ENCODE peak calls at places on chromosomes 16 and 17, in eight cellular contexts. M is lower lobe of right lung, N is neural progenitor cell, W is cardiac fibroblast, O is nephron progenitor cell, I is fibroblast of the aortic adventitia, B is AG10803, L is A549. R is an unnamed sample.

GRCh38 chr17:79532107-79532790 is 78.6 kb downstream of the RBFOX3 start:
- DNase-seq in W (no peak), N (no peak), B (no peak), O (no peak), M (peak), L (no peak), I (no peak), R (no peak)

GRCh38 chr16:66988197-66988788 is at the start of gene CES4A:
- DNase-seq in B (peak), N (no peak), W (peak), O (no peak), I (peak), M (no peak), L (no peak), R (no peak)

GRCh38 chr17:77143306-77143705 is 2.5 kb downstream of the SEC14L1 start:
- DNase-seq in B (no peak), N (no peak), L (no peak), O (no peak), W (no peak), M (no peak), I (no peak), R (no peak)

GRCh38 chr17:77465358-77466041 is 324.7 kb downstream of the SEC14L1 start:
- DNase-seq in O (no peak), L (no peak), M (peak), W (peak), N (peak), I (peak), B (peak), R (peak)

GRCh38 chr17:11803635-11804034 is 193.6 kb downstream of the ZNF18 start:
- DNase-seq in L (no peak), N (peak), O (no peak), B (no peak), M (no peak), I (no peak), W (no peak), R (no peak)

GRCh38 chr16:49588729-49589384 is 215.3 kb downstream of the C16orf78 start:
- DNase-seq in O (no peak), M (no peak), B (no peak), L (peak), W (peak), I (peak), N (no peak), R (no peak)

GRCh38 chr16:82843606-82844271 is 217.0 kb downstream of the CDH13 start:
- DNase-seq in W (no peak), B (no peak), O (no peak), I (no peak), N (no peak), M (no peak), L (no peak), R (no peak)

GRCh38 chr17:45425125-45425983 is 7.3 kb downstream of the ARHGAP27 start:
- DNase-seq in O (peak), M (peak), L (peak), I (peak), N (peak), W (peak), B (peak), R (peak)

GRCh38 chr16:4693956-4694663 is 748 bp downstream of the NUDT16L1 start:
- DNase-seq in L (no peak), B (peak), W (peak), I (peak), N (peak), M (peak), O (peak), R (peak)

GRCh38 chr17:66726846-66727245 is 108.1 kb upstream of the CACNG5 start:
- DNase-seq in M (no peak), I (no peak), L (no peak), W (no peak), O (no peak), N (no peak), B (no peak), R (no peak)

GRCh38 chr16:59126486-59126885 is 392.4 kb upstream of the GOT2 start:
- DNase-seq in O (no peak), I (no peak), B (peak), M (no peak), N (no peak), W (no peak), L (peak), R (no peak)

GRCh38 chr17:46151762-46152161 is 41.5 kb downstream of the KANSL1 start:
- DNase-seq in N (no peak), M (no peak), I (peak), L (no peak), O (no peak), W (no peak), B (peak), R (no peak)

GRCh38 chr17:73474370-73474988 is 162.7 kb upstream of the CDC42EP4 start:
- DNase-seq in W (peak), M (peak), L (peak), I (peak), B (peak), O (no peak), N (no peak), R (no peak)

GRCh38 chr16:50056226-50056625 is 9.5 kb upstream of the HEATR3 start:
- DNase-seq in I (no peak), L (no peak), O (no peak), B (no peak), N (no peak), W (no peak), M (no peak), R (no peak)

GRCh38 chr17:72691017-72691416 is 401.5 kb downstream of the SLC39A11 start:
- DNase-seq in M (no peak), I (no peak), O (no peak), N (no peak), B (no peak), W (no peak), L (no peak), R (no peak)

GRCh38 chr16:65314246-65315003 is 192.6 kb upstream of the CDH11 start:
- DNase-seq in N (no peak), I (no peak), O (no peak), B (peak), M (no peak), W (no peak), L (no peak), R (no peak)

GRCh38 chr17:14302421-14303099 is 1.7 kb downstream of the HS3ST3B1 start:
- DNase-seq in N (peak), W (peak), I (peak), B (peak), L (peak), M (peak), O (peak), R (peak)

GRCh38 chr17:55063857-55064485 is 95.4 kb downstream of the STXBP4 start:
- DNase-seq in N (no peak), O (no peak), B (no peak), M (no peak), L (no peak), W (no peak), I (no peak), R (no peak)

GRCh38 chr17:75087558-75088453 is at the start of gene SLC16A5:
- DNase-seq in B (peak), L (peak), I (peak), M (peak), O (peak), W (peak), N (peak), R (peak)

GRCh38 chr16:4218202-4218601 is 23.7 kb downstream of the SRL start:
- DNase-seq in M (peak), L (no peak), W (no peak), O (no peak), B (no peak), I (no peak), N (no peak), R (no peak)

GRCh38 chr17:31696184-31696602 is 162.9 kb downstream of the COPRS start:
- DNase-seq in L (no peak), W (peak), O (peak), B (peak), N (peak), M (peak), I (peak), R (no peak)

GRCh38 chr17:76139261-76139752 is 1.7 kb downstream of the FOXJ1 start:
- DNase-seq in B (no peak), I (no peak), O (no peak), N (peak), L (no peak), M (no peak), W (no peak), R (peak)

GRCh38 chr17:73336613-73337400 is 25.0 kb upstream of the CDC42EP4 start:
- DNase-seq in I (no peak), W (no peak), L (no peak), O (no peak), N (no peak), B (no peak), M (no peak), R (no peak)

GRCh38 chr16:88754912-88755744 is 29.9 kb downstream of the PIEZO1 start:
- DNase-seq in I (no peak), B (peak), L (no peak), M (no peak), N (peak), W (peak), O (peak), R (no peak)

GRCh38 chr17:77133087-77133633 is 7.6 kb upstream of the SEC14L1 start:
- DNase-seq in B (no peak), L (no peak), N (no peak), O (peak), I (no peak), W (no peak), M (no peak), R (no peak)

GRCh38 chr17:30332057-30332542 is 1.8 kb downstream of the TMIGD1 start:
- DNase-seq in W (peak), L (peak), B (peak), M (no peak), I (no peak), N (no peak), O (no peak), R (peak)

GRCh38 chr17:9529033-9529748 is 46.4 kb downstream of the STX8 start:
- DNase-seq in I (peak), M (no peak), L (peak), W (peak), O (no peak), B (peak), N (peak), R (peak)

GRCh38 chr17:68972119-68972704 is 17.0 kb upstream of the ABCA8 start:
- DNase-seq in I (peak), N (peak), M (no peak), O (no peak), W (peak), B (peak), L (peak), R (peak)

GRCh38 chr16:74737521-74737920 is 36.9 kb upstream of the MLKL start:
- DNase-seq in B (no peak), W (no peak), N (no peak), L (no peak), M (no peak), I (no peak), O (no peak), R (no peak)

GRCh38 chr17:11391134-11391533 is 150.1 kb downstream of the SHISA6 start:
- DNase-seq in L (no peak), M (no peak), W (no peak), I (no peak), B (no peak), N (peak), O (no peak), R (no peak)

GRCh38 chr16:13471036-13471435 is 448.9 kb upstream of the ERCC4 start:
- DNase-seq in I (no peak), B (no peak), W (no peak), N (peak), O (peak), M (no peak), L (no peak), R (no peak)

GRCh38 chr16:89711601-89712475 is 8.9 kb downstream of the VPS9D1 start:
- DNase-seq in L (peak), W (peak), B (no peak), N (peak), O (peak), M (peak), I (peak), R (peak)

GRCh38 chr17:81966343-81967243 is 5.6 kb upstream of the NOTUM start:
- DNase-seq in N (peak), B (peak), W (peak), M (peak), O (peak), L (no peak), I (no peak), R (no peak)

GRCh38 chr16:4613636-4614570 is 785 bp downstream of the UBALD1 start:
- DNase-seq in L (peak), W (peak), M (peak), I (peak), B (peak), O (peak), N (peak), R (peak)

GRCh38 chr16:22284637-22285515 is 12.3 kb upstream of the POLR3E start:
- DNase-seq in N (no peak), W (peak), I (peak), O (no peak), B (peak), M (no peak), L (no peak), R (no peak)

GRCh38 chr17:6101706-6102105 is 31.5 kb downstream of the WSCD1 start:
- DNase-seq in W (no peak), O (no peak), B (no peak), M (no peak), L (no peak), N (no peak), I (no peak), R (no peak)

GRCh38 chr17:82985973-82986372 is 93.4 kb upstream of the METRNL start:
- DNase-seq in L (no peak), N (peak), M (peak), O (peak), B (peak), W (peak), I (no peak), R (peak)

GRCh38 chr17:27069842-27070508 is 223.9 kb upstream of the WSB1 start:
- DNase-seq in O (no peak), I (no peak), W (no peak), M (no peak), B (no peak), L (no peak), N (no peak), R (no peak)

GRCh38 chr17:27078296-27078695 is 215.6 kb upstream of the WSB1 start:
- DNase-seq in L (no peak), B (no peak), W (no peak), O (no peak), N (no peak), I (no peak), M (no peak), R (no peak)

GRCh38 chr17:27076814-27077213 is 217.1 kb upstream of the WSB1 start:
- DNase-seq in B (no peak), M (no peak), I (no peak), N (no peak), W (no peak), L (no peak), O (no peak), R (no peak)

GRCh38 chr17:27070836-27071235 is 223.1 kb upstream of the WSB1 start:
- DNase-seq in N (no peak), I (no peak), O (no peak), B (no peak), L (no peak), M (no peak), W (no peak), R (no peak)

GRCh38 chr17:27072885-27073284 is 221.0 kb upstream of the WSB1 start:
- DNase-seq in N (no peak), M (no peak), B (no peak), L (no peak), I (no peak), W (no peak), O (no peak), R (no peak)
- TF ChIP-seq CTCF in N (no peak), M (no peak), B (no peak), L (no peak), I (no peak), W (no peak), O (no peak), R (no peak)

DNA sequence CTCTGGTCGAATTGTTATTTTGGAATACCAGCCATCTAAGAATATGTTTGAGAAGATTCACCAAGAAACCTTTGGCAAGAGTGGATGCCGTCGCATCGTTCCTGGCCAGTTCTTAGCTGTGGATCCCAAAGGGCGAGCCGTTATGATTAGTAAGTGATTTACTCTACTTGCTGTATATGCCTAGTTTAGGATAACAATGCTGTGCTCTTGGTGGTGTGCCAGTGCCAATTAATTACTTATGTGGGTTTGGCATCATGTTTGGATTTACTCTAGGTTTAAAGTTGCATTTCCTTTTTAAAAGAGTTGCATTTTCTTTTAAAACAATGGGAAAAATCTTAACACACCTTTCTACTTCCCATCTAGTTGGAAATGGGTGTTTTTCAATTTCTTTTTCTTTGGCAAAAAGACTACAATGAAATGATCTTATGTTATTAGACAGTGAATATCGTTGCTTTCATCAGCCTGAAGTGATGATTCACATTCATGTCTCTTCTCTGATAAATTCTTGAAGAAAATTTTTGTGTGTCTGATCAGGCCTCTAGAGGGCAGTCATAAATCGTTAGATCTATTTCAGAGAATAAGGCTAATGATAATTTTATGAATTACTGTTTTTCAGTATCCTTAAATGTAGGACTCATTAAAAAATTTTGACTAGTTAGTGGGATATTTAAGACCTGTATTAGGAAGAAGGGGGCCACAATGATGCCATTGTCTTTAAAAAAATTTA is 5.6 kb downstream of the SF3B3 start:
- DNase-seq in W (peak), L (peak), M (no peak), O (no peak), I (peak), N (no peak), B (peak), R (peak)
- TF ChIP-seq CTCF in W (peak), L (peak), M (peak), O (peak), I (peak), N (peak), B (peak), R (peak)

GRCh38 chr16:67988675-67989074 is 8.4 kb upstream of the DPEP3 start:
- DNase-seq in B (no peak), N (no peak), I (no peak), L (no peak), M (no peak), O (no peak), W (no peak), R (no peak)

GRCh38 chr16:67989322-67990017 is 9.2 kb upstream of the DPEP3 start:
- DNase-seq in B (no peak), W (no peak), I (no peak), L (no peak), M (no peak), O (no peak), N (no peak), R (no peak)

GRCh38 chr16:67992661-67993206 is 6.5 kb downstream of the DPEP2 start:
- DNase-seq in L (no peak), I (no peak), W (no peak), M (no peak), B (no peak), N (no peak), O (no peak), R (peak)

GRCh38 chr16:67987460-67988160 is 7.3 kb upstream of the DPEP3 start:
- DNase-seq in L (no peak), W (peak), B (no peak), N (no peak), I (no peak), M (no peak), O (no peak), R (no peak)

GRCh38 chr16:67990018-67990386 is 9.3 kb downstream of the DPEP2 start:
- DNase-seq in I (no peak), W (no peak), B (no peak), N (no peak), M (no peak), O (no peak), L (no peak), R (no peak)
- TF ChIP-seq CTCF in I (no peak), W (no peak), B (no peak), N (no peak), M (no peak), O (no peak), L (no peak), R (no peak)

GRCh38 chr17:28807925-28808641 is 34.5 kb downstream of the FAM222B start:
- DNase-seq in I (peak), W (peak), O (no peak), M (no peak), B (peak), N (no peak), L (peak), R (no peak)
- TF ChIP-seq CTCF in I (no peak), W (no peak), O (no peak), M (no peak), B (no peak), N (no peak), L (no peak), R (no peak)

GRCh38 chr17:19271751-19272357 is 34.7 kb downstream of the EPN2 start:
- DNase-seq in L (no peak), B (peak), W (no peak), O (no peak), M (no peak), I (peak), N (no peak), R (no peak)

GRCh38 chr17:19269102-19269501 is 31.9 kb downstream of the EPN2 start:
- DNase-seq in W (no peak), N (no peak), I (no peak), L (no peak), B (no peak), O (no peak), M (no peak), R (no peak)

GRCh38 chr17:19269641-19270040 is 32.5 kb downstream of the EPN2 start:
- DNase-seq in W (no peak), I (no peak), N (no peak), B (no peak), M (no peak), O (no peak), L (no peak), R (no peak)

GRCh38 chr17:19270951-19271611 is 33.9 kb downstream of the EPN2 start:
- DNase-seq in M (no peak), I (no peak), O (no peak), N (no peak), L (no peak), W (no peak), B (no peak), R (peak)

DNA sequence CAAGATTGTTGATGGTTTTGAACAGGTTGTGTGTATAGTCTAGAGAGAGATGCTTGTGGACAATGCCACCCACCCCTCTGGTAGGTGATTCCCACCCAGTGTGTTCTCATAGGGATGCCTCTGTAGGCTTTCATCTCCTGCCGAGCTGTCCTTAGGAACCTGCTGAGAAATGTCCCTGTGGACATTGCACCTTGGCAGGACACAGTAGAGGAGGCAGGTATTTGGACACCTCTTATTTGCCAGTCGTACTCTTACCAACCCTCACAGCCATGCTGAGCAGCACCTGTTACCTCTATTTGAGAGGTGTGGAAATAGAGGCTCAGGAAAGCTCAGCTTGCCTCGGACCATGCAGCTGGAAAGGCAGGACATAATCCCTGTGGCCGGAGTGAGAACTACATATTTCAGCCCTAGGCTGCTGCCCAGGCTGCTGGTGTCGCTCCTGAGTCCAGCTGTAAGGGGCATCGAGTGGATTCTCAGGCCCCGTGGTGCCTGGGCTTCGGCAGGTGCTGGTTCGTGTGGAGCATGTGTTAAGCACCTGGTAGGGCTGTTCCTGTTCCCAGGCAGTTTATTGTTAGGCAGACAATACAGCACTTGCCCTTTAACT is 33.3 kb downstream of the EPN2 start:
- DNase-seq in B (no peak), N (peak), O (no peak), I (no peak), W (no peak), M (no peak), L (no peak), R (no peak)
- TF ChIP-seq CTCF in B (no peak), N (peak), O (no peak), I (no peak), W (no peak), M (no peak), L (no peak), R (no peak)

GRCh38 chr16:24318670-24319069 is 62.5 kb downstream of the CACNG3 start:
- DNase-seq in B (no peak), O (no peak), W (no peak), N (peak), M (no peak), I (no peak), L (no peak), R (no peak)
- TF ChIP-seq CTCF in B (no peak), O (no peak), W (no peak), N (peak), M (no peak), I (no peak), L (no peak), R (no peak)